ENCODE peak calls at places on chromosomes 11 and 22, in four cellular contexts. M is activated CD8-positive, alpha-beta memory T cell treated with anti-CD3 and anti-CD28 coated beads, Interleukin-2, amount 50 U/mL, for 4 hours; K is kidney tubule cell; O is left ventricle myocardium superior. V is an unnamed sample.

GRCh38 chr22:36311386-36312085 is 58.6 kb downstream of the APOL1 start:
- DNase-seq in M (no peak), K (peak), O (no peak), V (no peak)

GRCh38 chr11:121463689-121464335 is 11.0 kb upstream of the SORL1-AS1 start:
- DNase-seq in M (no peak), K (no peak), O (no peak), V (no peak)

GRCh38 chr22:39979458-39979857 is 15.3 kb upstream of the FAM83F start:
- DNase-seq in M (no peak), K (no peak), O (no peak), V (no peak)

GRCh38 chr11:78943841-78944240 is 369.2 kb upstream of the NARS2 start:
- DNase-seq in M (no peak), K (no peak), O (no peak), V (no peak)

GRCh38 chr22:36879775-36880174 is 19.0 kb downstream of the NCF4 start:
- DNase-seq in M (no peak), K (no peak), O (no peak), V (no peak)

GRCh38 chr11:94897330-94897768 is 76.0 kb downstream of the CWC15 start:
- DNase-seq in M (peak), K (peak), O (peak), V (peak)

GRCh38 chr22:45818130-45819085 is 146.8 kb downstream of the ATXN10 start:
- DNase-seq in M (no peak), K (peak), O (peak), V (no peak)

GRCh38 chr11:121365304-121365703 is 72.7 kb downstream of the SC5D start:
- DNase-seq in M (no peak), K (no peak), O (no peak), V (no peak)

GRCh38 chr22:20514658-20515406 is 7.4 kb downstream of the MED15 start:
- DNase-seq in M (no peak), K (peak), O (no peak), V (no peak)

GRCh38 chr11:6660712-6661111 is 5.1 kb upstream of the DCHS1 start:
- DNase-seq in M (no peak), K (no peak), O (no peak), V (no peak)

GRCh38 chr11:113581713-113582112 is 106.5 kb upstream of the DRD2 start:
- DNase-seq in M (no peak), K (no peak), O (no peak), V (no peak)

GRCh38 chr11:109085708-109086373 is 336.1 kb upstream of the C11orf87 start:
- DNase-seq in M (no peak), K (no peak), O (peak), V (no peak)

GRCh38 chr22:18998998-18999397 is 62.9 kb upstream of the PRODH start:
- DNase-seq in M (no peak), K (no peak), O (no peak), V (no peak)

GRCh38 chr11:115653076-115653475 is 148.9 kb upstream of the CADM1 start:
- DNase-seq in M (no peak), K (peak), O (no peak), V (no peak)

GRCh38 chr11:540583-541432 is 3.5 kb downstream of the LRRC56 start:
- DNase-seq in M (no peak), K (no peak), O (peak), V (no peak)

GRCh38 chr22:44130076-44130711 is 50.5 kb upstream of the PARVG start:
- DNase-seq in M (no peak), K (no peak), O (no peak), V (no peak)

GRCh38 chr11:44036811-44037657 is 10.7 kb upstream of the ACCSL start:
- DNase-seq in M (no peak), K (peak), O (peak), V (no peak)

GRCh38 chr11:57213282-57214086 is 23.6 kb downstream of the APLNR start:
- DNase-seq in M (no peak), K (no peak), O (no peak), V (no peak)

GRCh38 chr11:126311464-126312291 is 7.8 kb downstream of the DCPS start:
- DNase-seq in M (no peak), K (no peak), O (no peak), V (no peak)

GRCh38 chr11:18294862-18295261 is 27.1 kb downstream of the HPS5 start:
- DNase-seq in M (no peak), K (no peak), O (no peak), V (no peak)

GRCh38 chr11:78168539-78169477 is 19.6 kb downstream of the KCTD21 start:
- DNase-seq in M (no peak), K (no peak), O (peak), V (no peak)

GRCh38 chr11:12831471-12832202 is 157.4 kb downstream of the TEAD1 start:
- DNase-seq in M (no peak), K (no peak), O (no peak), V (no peak)

GRCh38 chr22:46052801-46053562 is 76.0 kb upstream of the WNT7B start:
- DNase-seq in M (no peak), K (peak), O (peak), V (no peak)